ENCODE peak calls at places on chromosomes 7 and 10, in seven cellular contexts. One of them, this sample, is unnamed.

GRCh38 chr7:137716061-137716460 is 130.7 kb downstream of the DGKI start:
- DNase-seq in WTC11: no peak
- DNase-seq in astrocyte of the spinal cord: no peak
- DNase-seq in heart right ventricle: no peak
- DNase-seq in fibroblast of pulmonary artery: no peak
- DNase-seq in natural killer cell: no peak
- DNase-seq in A549: no peak
- DNase-seq in this sample: no peak

GRCh38 chr7:43583424-43584199 is 704 bp downstream of the STK17A start:
- DNase-seq in WTC11: peak
- DNase-seq in astrocyte of the spinal cord: peak
- DNase-seq in heart right ventricle: peak
- DNase-seq in fibroblast of pulmonary artery: peak
- DNase-seq in natural killer cell: peak
- DNase-seq in A549: no peak
- DNase-seq in this sample: peak

GRCh38 chr10:85849315-85849714 is 517.3 kb downstream of the GRID1 start:
- DNase-seq in WTC11: no peak
- DNase-seq in astrocyte of the spinal cord: no peak
- DNase-seq in heart right ventricle: no peak
- DNase-seq in fibroblast of pulmonary artery: no peak
- DNase-seq in natural killer cell: no peak
- DNase-seq in A549: no peak
- DNase-seq in this sample: no peak

GRCh38 chr7:52911795-52912194 is 123.6 kb upstream of the POM121L12 start:
- DNase-seq in WTC11: no peak
- DNase-seq in astrocyte of the spinal cord: no peak
- DNase-seq in heart right ventricle: no peak
- DNase-seq in fibroblast of pulmonary artery: no peak
- DNase-seq in natural killer cell: no peak
- DNase-seq in A549: no peak
- DNase-seq in this sample: no peak

GRCh38 chr10:119425102-119425880 is 117.2 kb downstream of the RGS10 start:
- DNase-seq in WTC11: no peak
- DNase-seq in astrocyte of the spinal cord: no peak
- DNase-seq in heart right ventricle: no peak
- DNase-seq in fibroblast of pulmonary artery: no peak
- DNase-seq in natural killer cell: no peak
- DNase-seq in A549: no peak
- DNase-seq in this sample: no peak

GRCh38 chr10:2077231-2077630 is 339.9 kb upstream of the ADARB2 start:
- DNase-seq in WTC11: no peak
- DNase-seq in astrocyte of the spinal cord: no peak
- DNase-seq in heart right ventricle: no peak
- DNase-seq in fibroblast of pulmonary artery: no peak
- DNase-seq in natural killer cell: no peak
- DNase-seq in A549: no peak
- DNase-seq in this sample: no peak

GRCh38 chr7:69434350-69434749 is 163.9 kb upstream of the AUTS2 start:
- DNase-seq in WTC11: no peak
- DNase-seq in astrocyte of the spinal cord: peak
- DNase-seq in heart right ventricle: no peak
- DNase-seq in fibroblast of pulmonary artery: no peak
- DNase-seq in natural killer cell: no peak
- DNase-seq in A549: no peak
- DNase-seq in this sample: no peak

GRCh38 chr10:124301736-124302135 is 117.0 kb downstream of the OAT start:
- DNase-seq in WTC11: no peak
- DNase-seq in astrocyte of the spinal cord: peak
- DNase-seq in heart right ventricle: no peak
- DNase-seq in fibroblast of pulmonary artery: no peak
- DNase-seq in natural killer cell: no peak
- DNase-seq in A549: no peak
- DNase-seq in this sample: no peak

GRCh38 chr7:155637155-155637554 is 7.3 kb upstream of the RBM33 start:
- DNase-seq in WTC11: no peak
- DNase-seq in astrocyte of the spinal cord: no peak
- DNase-seq in heart right ventricle: no peak
- DNase-seq in fibroblast of pulmonary artery: no peak
- DNase-seq in natural killer cell: no peak
- DNase-seq in A549: no peak
- DNase-seq in this sample: no peak

GRCh38 chr10:71638577-71639411 is 80.8 kb downstream of the C10orf105 start:
- DNase-seq in WTC11: no peak
- DNase-seq in astrocyte of the spinal cord: no peak
- DNase-seq in heart right ventricle: no peak
- DNase-seq in fibroblast of pulmonary artery: no peak
- DNase-seq in natural killer cell: no peak
- DNase-seq in A549: no peak
- DNase-seq in this sample: no peak

GRCh38 chr7:106098889-106099288 is 13.2 kb downstream of the SYPL1 start:
- DNase-seq in WTC11: no peak
- DNase-seq in astrocyte of the spinal cord: no peak
- DNase-seq in heart right ventricle: no peak
- DNase-seq in fibroblast of pulmonary artery: no peak
- DNase-seq in natural killer cell: no peak
- DNase-seq in A549: no peak
- DNase-seq in this sample: no peak

GRCh38 chr7:106092204-106092603 is 19.9 kb downstream of the SYPL1 start:
- DNase-seq in WTC11: no peak
- DNase-seq in astrocyte of the spinal cord: no peak
- DNase-seq in heart right ventricle: no peak
- DNase-seq in fibroblast of pulmonary artery: no peak
- DNase-seq in natural killer cell: no peak
- DNase-seq in A549: no peak
- DNase-seq in this sample: no peak

GRCh38 chr7:106095634-106096033 is 16.5 kb downstream of the SYPL1 start:
- DNase-seq in WTC11: no peak
- DNase-seq in astrocyte of the spinal cord: no peak
- DNase-seq in heart right ventricle: no peak
- DNase-seq in fibroblast of pulmonary artery: no peak
- DNase-seq in natural killer cell: no peak
- DNase-seq in A549: no peak
- DNase-seq in this sample: no peak

GRCh38 chr7:106099539-106099938 is 12.6 kb downstream of the SYPL1 start:
- DNase-seq in WTC11: no peak
- DNase-seq in astrocyte of the spinal cord: no peak
- DNase-seq in heart right ventricle: no peak
- DNase-seq in fibroblast of pulmonary artery: no peak
- DNase-seq in natural killer cell: no peak
- DNase-seq in A549: no peak
- DNase-seq in this sample: no peak

DNA sequence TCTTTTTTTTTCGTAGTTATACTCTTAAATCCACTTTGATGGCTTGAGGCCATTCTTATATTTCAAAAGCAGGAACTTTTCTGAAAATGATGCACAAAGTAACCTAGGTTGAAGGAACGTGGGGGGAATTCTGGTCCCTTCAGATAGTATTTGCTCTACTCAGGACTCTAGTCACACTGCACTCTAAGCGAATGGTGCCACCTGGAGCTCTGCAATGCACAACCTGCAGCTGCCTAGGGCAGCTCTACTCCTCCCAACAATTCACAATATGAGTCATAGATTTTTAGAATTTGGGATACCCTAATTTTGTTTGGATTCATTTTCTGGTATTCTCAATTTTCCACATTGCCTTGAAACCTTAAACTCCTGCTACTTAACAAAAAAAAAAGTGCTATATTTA is 17.3 kb downstream of the SYPL1 start:
- DNase-seq in WTC11: no peak
- DNase-seq in astrocyte of the spinal cord: no peak
- DNase-seq in heart right ventricle: no peak
- DNase-seq in fibroblast of pulmonary artery: no peak
- DNase-seq in natural killer cell: no peak
- DNase-seq in A549: no peak
- DNase-seq in this sample: no peak
- TF ChIP-seq CTCF in WTC11: no peak
- TF ChIP-seq CTCF in astrocyte of the spinal cord: no peak
- TF ChIP-seq CTCF in heart right ventricle: no peak
- TF ChIP-seq CTCF in fibroblast of pulmonary artery: no peak
- TF ChIP-seq CTCF in natural killer cell: no peak
- TF ChIP-seq CTCF in A549: no peak
- TF ChIP-seq CTCF in this sample: no peak

DNA sequence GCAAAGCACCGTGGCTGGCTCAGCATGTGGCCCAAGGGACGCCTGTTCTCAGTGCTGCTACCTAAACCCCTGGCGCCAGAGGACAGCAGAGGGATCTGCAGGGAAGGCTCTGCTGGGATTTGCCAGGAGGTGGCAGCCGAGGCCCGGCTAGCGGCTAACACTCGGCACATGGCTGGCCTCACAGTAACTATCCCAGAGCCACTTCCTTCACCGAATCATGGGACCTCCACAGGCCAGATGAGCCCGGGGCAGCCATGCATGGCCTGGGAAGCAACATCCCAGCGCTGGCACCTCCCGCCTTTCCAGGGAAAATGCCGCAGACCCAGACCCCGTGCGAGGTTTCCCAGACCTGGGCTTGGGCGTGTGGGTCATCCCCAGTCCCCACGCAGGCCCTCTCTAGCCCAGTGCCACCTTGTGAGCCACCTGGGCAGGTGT is 36.4 kb downstream of the DPYSL4 start:
- DNase-seq in WTC11: peak
- DNase-seq in astrocyte of the spinal cord: peak
- DNase-seq in heart right ventricle: peak
- DNase-seq in fibroblast of pulmonary artery: peak
- DNase-seq in natural killer cell: peak
- DNase-seq in A549: peak
- DNase-seq in this sample: no peak
- TF ChIP-seq CTCF in WTC11: no peak
- TF ChIP-seq CTCF in astrocyte of the spinal cord: peak
- TF ChIP-seq CTCF in heart right ventricle: peak
- TF ChIP-seq CTCF in fibroblast of pulmonary artery: peak
- TF ChIP-seq CTCF in natural killer cell: peak
- TF ChIP-seq CTCF in A549: peak
- TF ChIP-seq CTCF in this sample: peak

GRCh38 chr10:51896849-51897248 is 197.5 kb upstream of the CSTF2T start:
- DNase-seq in WTC11: no peak
- DNase-seq in astrocyte of the spinal cord: peak
- DNase-seq in heart right ventricle: no peak
- DNase-seq in fibroblast of pulmonary artery: peak
- DNase-seq in natural killer cell: no peak
- DNase-seq in A549: no peak
- DNase-seq in this sample: no peak

GRCh38 chr10:51894752-51895151 is 195.4 kb upstream of the CSTF2T start:
- DNase-seq in WTC11: no peak
- DNase-seq in astrocyte of the spinal cord: no peak
- DNase-seq in heart right ventricle: no peak
- DNase-seq in fibroblast of pulmonary artery: peak
- DNase-seq in natural killer cell: no peak
- DNase-seq in A549: no peak
- DNase-seq in this sample: no peak

GRCh38 chr10:51895209-51895608 is 195.8 kb upstream of the CSTF2T start:
- DNase-seq in WTC11: no peak
- DNase-seq in astrocyte of the spinal cord: peak
- DNase-seq in heart right ventricle: peak
- DNase-seq in fibroblast of pulmonary artery: peak
- DNase-seq in natural killer cell: no peak
- DNase-seq in A549: no peak
- DNase-seq in this sample: no peak

GRCh38 chr10:51892313-51892712 is 192.9 kb upstream of the CSTF2T start:
- DNase-seq in WTC11: no peak
- DNase-seq in astrocyte of the spinal cord: no peak
- DNase-seq in heart right ventricle: no peak
- DNase-seq in fibroblast of pulmonary artery: no peak
- DNase-seq in natural killer cell: no peak
- DNase-seq in A549: no peak
- DNase-seq in this sample: no peak

DNA sequence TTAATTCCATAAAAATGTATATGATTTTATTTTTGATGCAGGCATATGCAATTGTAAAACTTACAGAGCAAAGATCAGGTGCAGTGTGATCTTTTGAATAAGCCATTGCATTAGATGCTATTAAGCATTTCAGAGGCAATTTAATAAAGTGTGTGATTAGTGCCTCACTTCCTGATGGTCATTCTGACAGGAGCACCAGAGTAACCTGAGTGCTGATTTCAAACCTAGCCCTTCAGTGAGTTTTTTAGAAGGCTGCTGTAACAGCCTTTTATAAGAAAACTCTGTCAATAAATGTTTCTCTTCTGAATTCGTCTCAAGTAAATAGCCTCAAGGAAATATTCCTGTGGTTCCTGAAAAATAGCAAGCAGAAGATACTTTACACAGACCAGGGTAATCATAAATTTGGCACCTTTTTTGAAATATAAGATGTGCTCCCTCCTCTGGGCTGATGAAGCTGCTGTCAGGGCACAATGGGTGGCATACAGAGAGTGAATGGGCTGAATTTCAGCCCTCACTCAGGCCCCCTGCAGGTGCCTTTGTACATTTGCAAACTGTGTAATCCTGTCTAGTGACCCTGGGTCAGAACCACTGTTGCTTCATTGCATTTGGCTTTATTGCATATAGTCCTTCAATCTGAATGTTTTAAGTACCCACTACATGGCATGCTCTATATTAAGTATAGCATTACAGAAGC is 193.7 kb upstream of the CSTF2T start:
- DNase-seq in WTC11: peak
- DNase-seq in astrocyte of the spinal cord: no peak
- DNase-seq in heart right ventricle: no peak
- DNase-seq in fibroblast of pulmonary artery: peak
- DNase-seq in natural killer cell: no peak
- DNase-seq in A549: peak
- DNase-seq in this sample: no peak
- TF ChIP-seq CTCF in WTC11: no peak
- TF ChIP-seq CTCF in astrocyte of the spinal cord: peak
- TF ChIP-seq CTCF in heart right ventricle: peak
- TF ChIP-seq CTCF in fibroblast of pulmonary artery: peak
- TF ChIP-seq CTCF in natural killer cell: no peak
- TF ChIP-seq CTCF in A549: no peak
- TF ChIP-seq CTCF in this sample: peak

GRCh38 chr10:87817873-87818504 is at the start of gene ATAD1:
- DNase-seq in WTC11: peak
- DNase-seq in astrocyte of the spinal cord: peak
- DNase-seq in heart right ventricle: peak
- DNase-seq in fibroblast of pulmonary artery: peak
- DNase-seq in natural killer cell: peak
- DNase-seq in A549: peak
- DNase-seq in this sample: peak
- TF ChIP-seq CTCF in WTC11: no peak
- TF ChIP-seq CTCF in astrocyte of the spinal cord: peak
- TF ChIP-seq CTCF in heart right ventricle: peak
- TF ChIP-seq CTCF in fibroblast of pulmonary artery: peak
- TF ChIP-seq CTCF in natural killer cell: no peak
- TF ChIP-seq CTCF in A549: no peak
- TF ChIP-seq CTCF in this sample: peak

This sample was measured in osteocyte.